ENCODE peak calls at places on chromosomes 7 and 10, in four cellular contexts. I is K562, Q is GM12878, O is SK-N-SH. U is an unnamed sample. For H3K4me1, the result is how much of the 10 kb centered on the place peaks cover.

GRCh38 chr10:120578890-120579289 is 121.9 kb downstream of the PLPP4 start:
- DNase-seq in Q (no peak), I (no peak), O (no peak), U (no peak)

GRCh38 chr7:2541291-2542010 is 13.9 kb downstream of the BRAT1 start:
- DNase-seq in O (peak), I (no peak), Q (no peak), U (no peak)

GRCh38 chr7:116455009-116455408 is 44.5 kb upstream of the CAV2 start:
- DNase-seq in I (no peak), O (no peak), Q (no peak), U (no peak)

GRCh38 chr10:97408496-97408992 is 7.4 kb upstream of the RRP12 start:
- DNase-seq in O (no peak), I (no peak), Q (no peak), U (peak)

GRCh38 chr7:128842674-128843641 is 12.8 kb downstream of the FLNC start:
- DNase-seq in O (no peak), Q (no peak), I (no peak), U (no peak)

GRCh38 chr7:7181519-7182155 is 707 bp upstream of the C1GALT1 start:
- DNase-seq in Q (peak), O (peak), I (peak), U (peak)

GRCh38 chr7:99768471-99768870 is 15.5 kb downstream of the CYP3A4 start:
- DNase-seq in I (no peak), O (no peak), Q (no peak), U (no peak)

GRCh38 chr7:133023370-133024075 is 58.4 kb downstream of the CHCHD3 start:
- DNase-seq in O (peak), Q (no peak), I (no peak), U (no peak)

GRCh38 chr10:49144021-49144720 is 10.3 kb upstream of the FAM170B start:
- DNase-seq in O (peak), I (no peak), Q (no peak), U (no peak)

GRCh38 chr7:64494912-64495461 is 67.9 kb downstream of the ZNF680 start:
- DNase-seq in I (no peak), Q (no peak), O (peak), U (no peak)

GRCh38 chr7:50379082-50379481 is 71.1 kb downstream of the FIGNL1 start:
- DNase-seq in Q (no peak), I (no peak), O (no peak), U (peak)

GRCh38 chr7:3241686-3242258 is 59.3 kb upstream of the SDK1 start:
- DNase-seq in Q (no peak), I (no peak), O (no peak), U (no peak)

GRCh38 chr7:106952658-106953231 is 87.7 kb downstream of the PIK3CG start:
- DNase-seq in Q (no peak), I (peak), O (no peak), U (no peak)

GRCh38 chr7:108292541-108292940 is 162.4 kb upstream of the LAMB4 start:
- DNase-seq in O (no peak), I (no peak), Q (no peak), U (no peak)
- H3K4me1 ChIP-seq in O (under half), I (under half), Q (under half), U (under half)

DNA sequence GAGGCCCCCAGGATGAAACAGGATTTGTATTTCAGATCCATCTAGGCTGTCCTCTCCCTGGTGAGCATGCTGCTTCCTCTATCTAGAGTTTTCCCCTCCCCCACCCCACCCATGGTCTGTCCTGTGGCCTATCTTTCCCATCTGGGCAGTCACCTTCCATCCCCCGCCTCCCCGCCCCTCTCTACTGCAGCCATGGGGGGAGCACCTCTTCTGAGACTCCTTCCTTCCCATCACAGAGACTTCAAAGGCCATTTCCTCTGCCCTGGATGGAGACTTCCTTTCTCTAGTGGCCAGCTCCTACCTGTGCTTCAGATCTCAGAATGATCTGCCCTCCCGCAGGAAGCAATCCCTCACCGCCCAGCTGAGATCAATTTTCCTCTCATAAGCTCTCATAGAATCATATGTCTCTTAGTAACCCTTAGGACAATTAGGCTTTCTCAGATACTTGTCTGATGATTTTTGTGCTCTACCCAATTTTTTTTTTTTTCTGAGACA is 212.5 kb upstream of the PRSS58 start:
- DNase-seq in O (no peak), I (no peak), Q (no peak), U (no peak)
- TF ChIP-seq NFIC in O (no peak), I (no peak), Q (no peak), U (no peak)

GRCh38 chr10:132586731-132587130 is 49.1 kb downstream of the INPP5A start:
- DNase-seq in O (no peak), Q (no peak), I (no peak), U (no peak)

GRCh38 chr10:132584081-132584480 is 46.5 kb downstream of the INPP5A start:
- DNase-seq in O (no peak), Q (no peak), I (no peak), U (no peak)

GRCh38 chr10:132587175-132587574 is 49.6 kb downstream of the INPP5A start:
- DNase-seq in O (no peak), Q (no peak), I (no peak), U (no peak)

GRCh38 chr10:132588301-132589013 is 50.9 kb downstream of the INPP5A start:
- DNase-seq in O (no peak), Q (no peak), I (no peak), U (no peak)

DNA sequence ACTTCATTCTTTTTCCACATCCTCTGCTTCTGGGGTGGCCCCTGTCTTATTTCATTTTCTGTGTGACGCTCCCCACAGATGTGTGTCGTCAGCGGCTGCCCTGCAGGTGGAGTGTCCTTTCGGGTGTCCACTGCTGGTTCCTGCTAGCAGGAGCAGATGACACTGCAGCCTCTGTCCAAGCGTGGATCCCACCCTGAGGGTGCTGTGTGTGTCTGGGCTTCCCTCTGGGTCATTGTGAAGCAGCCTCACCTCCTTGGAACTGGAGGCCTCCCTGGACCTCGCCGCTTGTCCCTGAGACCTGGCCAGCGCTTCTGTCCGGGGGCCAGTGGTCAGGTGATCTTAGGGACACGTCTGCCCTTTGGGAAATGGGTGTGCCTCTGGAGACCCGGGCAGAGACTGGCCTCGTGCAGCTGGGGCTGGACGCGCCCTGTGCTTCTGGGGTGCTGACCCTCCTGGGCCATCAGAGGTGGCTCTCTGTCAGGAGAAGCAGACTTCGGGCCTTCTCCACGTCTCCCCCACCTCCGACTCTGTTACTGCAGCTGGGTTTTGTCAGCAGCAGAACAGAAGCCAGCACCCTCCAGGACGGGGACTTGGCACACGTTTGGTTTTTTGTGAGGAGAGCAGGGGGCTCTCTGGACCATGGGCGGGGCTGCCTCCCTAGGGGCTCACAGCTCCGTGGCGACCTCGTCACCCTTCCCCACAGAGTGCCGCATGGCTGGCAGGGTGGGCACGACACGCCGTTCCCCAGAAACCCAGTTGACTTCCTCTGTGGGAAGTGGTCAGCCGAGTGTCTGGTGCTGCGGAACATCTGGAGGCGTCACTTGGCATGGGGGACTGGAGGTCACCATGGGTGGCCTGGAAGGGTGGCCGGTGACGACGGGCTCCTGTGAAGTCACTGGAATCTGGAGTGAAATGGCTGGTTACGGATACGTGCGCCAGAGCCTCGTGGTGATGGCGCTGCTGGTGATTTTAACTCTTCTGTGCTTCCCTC is 48.4 kb downstream of the INPP5A start:
- DNase-seq in I (no peak), Q (no peak), O (no peak), U (no peak)
- H3K4me1 ChIP-seq in I (under half), Q (under half), O (under half), U (under half)

GRCh38 chr7:151786241-151786640 is 90.7 kb downstream of the PRKAG2 start:
- DNase-seq in Q (no peak), O (no peak), I (no peak), U (no peak)

GRCh38 chr7:151787348-151787747 is 89.6 kb downstream of the PRKAG2 start:
- DNase-seq in O (no peak), I (no peak), Q (no peak), U (no peak)

GRCh38 chr7:151783958-151784575 is 92.8 kb downstream of the PRKAG2 start:
- DNase-seq in O (no peak), Q (no peak), I (no peak), U (no peak)

GRCh38 chr7:151784843-151785680 is 91.9 kb downstream of the PRKAG2 start:
- DNase-seq in Q (no peak), O (no peak), I (no peak), U (no peak)

GRCh38 chr7:151785681-151785965 is 91.3 kb downstream of the PRKAG2 start:
- DNase-seq in O (no peak), Q (no peak), I (no peak), U (no peak)
- TF ChIP-seq NFIC in O (no peak), Q (no peak), I (no peak), U (no peak)

GRCh38 chr7:54877683-54878082 is 118.7 kb upstream of the SEC61G start:
- DNase-seq in I (no peak), O (no peak), Q (no peak), U (peak)
- H3K4me1 ChIP-seq in I (under half), O (under half), Q (under half), U (under half)

GRCh38 chr10:10687751-10688150 is 329.9 kb upstream of the CELF2 start:
- DNase-seq in I (no peak), O (no peak), Q (no peak), U (no peak)

GRCh38 chr10:10680496-10680895 is 337.2 kb upstream of the CELF2 start:
- DNase-seq in Q (no peak), I (no peak), O (no peak), U (no peak)

GRCh38 chr10:10684972-10685371 is 332.7 kb upstream of the CELF2 start:
- DNase-seq in Q (no peak), O (no peak), I (no peak), U (no peak)

GRCh38 chr10:10685566-10685965 is 332.1 kb upstream of the CELF2 start:
- DNase-seq in Q (no peak), I (no peak), O (no peak), U (no peak)
- TF ChIP-seq NFIC in Q (no peak), I (no peak), O (no peak), U (no peak)

DNA sequence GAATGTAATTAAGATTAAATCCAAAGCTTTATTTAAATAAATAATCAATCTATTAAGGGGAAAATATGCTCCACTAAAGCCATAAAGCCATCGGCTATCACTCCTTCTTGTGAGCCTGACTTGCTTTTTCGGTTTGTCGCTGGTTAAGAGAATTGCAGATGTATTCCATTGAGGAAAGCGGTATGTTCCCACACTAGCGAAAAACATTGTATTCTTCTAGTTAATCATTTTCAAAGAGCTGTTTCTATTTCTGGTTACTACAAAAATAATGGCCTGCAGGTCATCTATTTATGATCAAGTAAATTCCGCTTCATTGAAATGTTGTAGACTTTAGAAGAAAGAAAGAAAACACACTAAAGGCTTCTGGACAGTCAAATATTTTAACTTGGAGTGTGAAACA is 173.4 kb downstream of the CACNB2 start:
- DNase-seq in O (no peak), I (no peak), Q (no peak), U (no peak)
- H3K4me1 ChIP-seq in O (under half), I (under half), Q (under half), U (under half)

GRCh38 chr7:70568674-70569334 is 563.1 kb upstream of the GALNT17 start:
- DNase-seq in I (peak), Q (no peak), O (no peak), U (no peak)

GRCh38 chr7:70571403-70571911 is 560.5 kb upstream of the GALNT17 start:
- DNase-seq in O (no peak), Q (no peak), I (no peak), U (peak)

GRCh38 chr7:70570029-70570428 is 561.9 kb upstream of the GALNT17 start:
- DNase-seq in Q (no peak), I (no peak), O (no peak), U (no peak)

GRCh38 chr7:70570961-70571360 is 561.0 kb upstream of the GALNT17 start:
- DNase-seq in Q (no peak), O (no peak), I (no peak), U (no peak)

GRCh38 chr7:70569335-70569819 is 562.6 kb upstream of the GALNT17 start:
- DNase-seq in I (peak), O (no peak), Q (peak), U (no peak)
- TF ChIP-seq NFIC in I (peak), O (no peak), Q (no peak), U (no peak)

DNA sequence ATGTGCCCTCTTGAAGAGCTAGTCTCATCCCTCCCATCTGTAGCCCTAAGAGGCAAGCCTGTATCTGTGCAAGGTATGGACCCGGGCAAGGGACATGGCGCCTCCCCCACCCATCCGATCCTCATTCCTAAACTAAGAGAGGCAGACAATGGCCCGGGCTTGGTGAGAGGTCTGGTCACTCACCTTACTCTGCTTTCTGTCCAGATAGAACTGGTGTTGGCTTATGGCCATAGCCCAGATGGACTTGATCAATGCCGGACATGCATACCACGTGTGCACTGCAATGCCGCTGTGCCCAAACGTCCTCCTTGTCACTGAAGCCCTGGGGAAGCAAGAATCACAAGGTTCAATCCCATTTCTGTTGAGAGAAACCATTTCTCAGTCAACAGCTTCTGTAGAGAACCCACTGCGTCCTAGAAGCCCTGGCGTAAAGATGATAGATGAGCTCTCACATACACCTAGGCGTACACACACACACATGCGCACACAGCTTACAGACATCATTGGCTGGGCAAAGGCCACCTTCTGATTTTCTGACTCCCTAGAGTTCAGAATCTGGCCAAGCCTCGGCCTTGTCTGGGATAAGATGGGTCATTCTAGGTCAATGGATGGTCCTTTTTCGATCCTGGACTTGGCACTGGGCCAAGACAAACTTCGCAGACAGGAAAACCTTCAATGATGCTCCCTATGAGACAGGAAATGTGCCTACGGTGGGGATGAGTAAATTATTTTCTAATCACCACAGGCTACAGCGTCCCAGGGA is 114.6 kb downstream of the PRPF18 start:
- DNase-seq in I (no peak), Q (no peak), O (no peak), U (no peak)
- H3K4me1 ChIP-seq in I (under half), Q (under half), O (under half), U (under half)